ENCODE peak calls at places on chromosomes 6 and 20, in ten cellular contexts. S is ovary, Y is Peyer's patch, P is prostate gland, H is sigmoid colon, U is adrenal gland, K is heart left ventricle, R is IMR-90, F is HCT116, O is breast epithelium. J is an unnamed sample. For H3K27me3, the result is how much of the 10 kb centered on the place peaks cover.

GRCh38 chr6:153771577-153771976 is 267.5 kb upstream of the OPRM1 start:
- DNase-seq in S (no peak), Y (no peak), P (no peak), H (no peak), U (no peak), K (no peak), R (no peak), F (no peak), O (no peak), J (no peak)

GRCh38 chr6:12576389-12576788 is 140.2 kb upstream of the PHACTR1 start:
- DNase-seq in S (no peak), Y (no peak), P (no peak), H (no peak), U (no peak), K (no peak), R (peak), F (no peak), O (no peak), J (no peak)

GRCh38 chr6:114707081-114707480 is 364.3 kb upstream of the HS3ST5 start:
- DNase-seq in S (no peak), Y (no peak), P (no peak), H (no peak), U (no peak), K (no peak), R (no peak), F (no peak), O (no peak), J (no peak)

GRCh38 chr20:10357974-10358373 is 76.0 kb downstream of the MKKS start:
- DNase-seq in S (no peak), Y (no peak), P (no peak), H (no peak), U (no peak), K (no peak), R (peak), F (no peak), O (no peak), J (no peak)

GRCh38 chr6:47922391-47922790 is 140.6 kb downstream of the OPN5 start:
- DNase-seq in S (no peak), Y (no peak), P (no peak), H (no peak), U (no peak), K (no peak), R (no peak), F (no peak), O (no peak), J (no peak)

GRCh38 chr6:89768324-89768723 is 51.3 kb downstream of the MDN1 start:
- DNase-seq in S (no peak), Y (no peak), P (no peak), H (no peak), U (no peak), K (no peak), R (no peak), F (no peak), O (no peak), J (no peak)

GRCh38 chr6:121435444-121436069 is at the start of gene GJA1:
- DNase-seq in S (no peak), Y (no peak), P (peak), H (no peak), U (peak), K (peak), R (peak), F (no peak), O (no peak), J (peak)

GRCh38 chr20:1669304-1669703 is 11.7 kb upstream of the SIRPG start:
- DNase-seq in S (no peak), Y (no peak), P (no peak), H (no peak), U (no peak), K (peak), R (no peak), F (no peak), O (no peak), J (no peak)

GRCh38 chr20:47412073-47412472 is 55.6 kb upstream of the ZMYND8 start:
- DNase-seq in S (no peak), Y (peak), P (no peak), H (no peak), U (no peak), K (no peak), R (no peak), F (no peak), O (no peak), J (peak)

GRCh38 chr6:85678602-85679444 is 36.1 kb upstream of the SYNCRIP start:
- DNase-seq in S (peak), Y (peak), P (peak), H (peak), U (peak), K (peak), R (peak), F (peak), O (peak), J (peak)

GRCh38 chr20:19981091-19981490 is 36.1 kb upstream of the NAA20 start:
- DNase-seq in S (no peak), Y (no peak), P (no peak), H (no peak), U (peak), K (no peak), R (peak), F (peak), O (no peak), J (no peak)

GRCh38 chr20:56781108-56781739 is 152.1 kb downstream of the TFAP2C start:
- DNase-seq in S (no peak), Y (no peak), P (no peak), H (no peak), U (peak), K (no peak), R (no peak), F (no peak), O (no peak), J (no peak)

GRCh38 chr6:169556238-169556637 is 145.6 kb downstream of the WDR27 start:
- DNase-seq in S (no peak), Y (no peak), P (no peak), H (no peak), U (no peak), K (no peak), R (no peak), F (no peak), O (no peak), J (no peak)

GRCh38 chr20:25579081-25579770 is 6.1 kb downstream of the NINL start:
- DNase-seq in S (peak), Y (no peak), P (no peak), H (no peak), U (no peak), K (no peak), R (no peak), F (no peak), O (no peak), J (no peak)

GRCh38 chr6:52672422-52673025 is 1.6 kb downstream of the TMEM14A start:
- DNase-seq in S (no peak), Y (no peak), P (no peak), H (no peak), U (no peak), K (no peak), R (peak), F (peak), O (no peak), J (no peak)

GRCh38 chr6:71349976-71350615 is 61.5 kb downstream of the OGFRL1 start:
- DNase-seq in S (no peak), Y (no peak), P (no peak), H (peak), U (peak), K (peak), R (peak), F (no peak), O (no peak), J (no peak)

GRCh38 chr6:91822581-91822980 is 1235.7 kb upstream of the MAP3K7 start:
- DNase-seq in S (no peak), Y (no peak), P (no peak), H (no peak), U (no peak), K (no peak), R (no peak), F (no peak), O (no peak), J (no peak)

GRCh38 chr6:167735498-167736201 is 91.1 kb upstream of the AFDN start:
- DNase-seq in S (peak), Y (peak), P (no peak), H (peak), U (no peak), K (no peak), R (no peak), F (no peak), O (no peak), J (no peak)

GRCh38 chr6:2790588-2790987 is 25.4 kb downstream of the WRNIP1 start:
- DNase-seq in S (no peak), Y (no peak), P (no peak), H (no peak), U (peak), K (no peak), R (peak), F (no peak), O (no peak), J (no peak)

GRCh38 chr6:157312733-157313132 is 10.6 kb downstream of the TMEM242 start:
- DNase-seq in S (no peak), Y (no peak), P (no peak), H (no peak), U (no peak), K (no peak), R (peak), F (no peak), O (no peak), J (no peak)

GRCh38 chr6:45577836-45578504 is 200.2 kb upstream of the SUPT3H start:
- DNase-seq in S (no peak), Y (no peak), P (no peak), H (no peak), U (no peak), K (no peak), R (peak), F (no peak), O (no peak), J (no peak)

GRCh38 chr20:652611-653109 is 340 bp downstream of the SRXN1 start:
- DNase-seq in S (no peak), Y (no peak), P (no peak), H (peak), U (peak), K (peak), R (peak), F (no peak), O (no peak), J (peak)

GRCh38 chr6:138926579-138926978 is 61.5 kb downstream of the REPS1 start:
- DNase-seq in S (no peak), Y (no peak), P (no peak), H (no peak), U (no peak), K (no peak), R (no peak), F (no peak), O (no peak), J (no peak)

DNA sequence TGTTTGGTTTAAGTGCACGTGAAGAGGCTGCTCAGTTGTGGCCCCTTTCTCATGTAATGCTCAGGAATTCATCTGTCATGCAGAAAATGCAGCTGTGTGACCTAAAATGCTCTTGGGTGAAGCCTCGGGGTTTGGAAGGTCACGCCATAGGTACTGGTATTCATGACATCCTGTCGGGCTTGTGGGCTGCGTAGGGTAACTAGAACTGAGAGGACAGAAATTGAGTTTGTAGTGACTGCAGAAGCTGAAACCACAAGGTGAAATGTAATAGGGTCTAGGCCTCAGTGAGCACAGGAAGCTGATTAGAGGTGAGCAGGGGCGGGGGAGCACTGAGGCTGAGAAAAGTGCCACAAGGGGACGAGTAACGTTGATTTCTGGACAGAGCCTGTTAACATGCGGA is 128.8 kb downstream of the SOBP start:
- DNase-seq in S (no peak), Y (peak), P (no peak), H (no peak), U (no peak), K (no peak), R (no peak), F (no peak), O (no peak), J (peak)
- H3K27ac ChIP-seq in S (no peak), Y (peak), P (no peak), H (no peak), U (no peak), K (no peak), R (no peak), F (no peak), O (no peak), J (no peak)

DNA sequence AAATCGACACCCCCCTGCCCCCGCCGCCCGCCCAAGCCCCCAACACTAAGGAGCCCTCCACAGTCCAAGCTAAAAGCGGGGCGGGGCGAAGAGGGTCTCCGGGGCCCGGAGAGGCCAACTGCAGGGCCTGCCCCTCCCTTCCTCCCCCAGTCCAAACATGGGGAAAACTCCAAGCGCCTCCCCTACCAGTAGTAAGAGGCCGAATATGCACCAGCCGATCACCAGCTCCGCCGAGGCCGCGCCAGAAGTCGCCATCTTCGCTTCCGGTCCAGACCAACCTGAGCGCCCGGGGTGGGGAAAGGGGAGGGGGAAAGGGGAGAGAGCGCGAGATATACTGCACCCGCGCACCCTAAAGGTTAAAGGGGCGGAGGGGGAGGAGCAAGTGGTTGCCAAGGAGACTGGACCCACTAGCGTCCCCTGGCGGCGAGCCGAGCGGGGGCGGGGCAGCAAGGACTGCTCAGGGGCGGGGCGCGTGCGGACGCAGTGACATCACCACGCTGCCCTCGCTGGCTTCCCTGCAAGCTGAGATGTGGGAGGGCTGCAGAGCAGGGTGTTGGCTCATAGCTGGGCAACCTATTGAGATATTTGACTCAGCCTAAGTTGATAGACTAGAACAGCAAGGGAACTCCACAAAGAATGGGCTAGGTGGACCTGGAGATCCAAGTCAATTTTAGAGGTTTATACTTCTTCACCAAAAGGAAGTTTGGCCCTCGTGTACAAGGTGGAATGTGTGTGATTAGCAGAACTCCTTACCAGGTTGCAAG is at the start of gene LMBRD1:
- DNase-seq in S (peak), Y (peak), P (peak), H (peak), U (peak), K (peak), R (peak), F (peak), O (peak), J (peak)
- TF ChIP-seq POLR2A in S (peak), Y (peak), P (peak), H (no peak), U (peak), K (no peak), R (peak), F (peak), O (no peak), J (no peak)

DNA sequence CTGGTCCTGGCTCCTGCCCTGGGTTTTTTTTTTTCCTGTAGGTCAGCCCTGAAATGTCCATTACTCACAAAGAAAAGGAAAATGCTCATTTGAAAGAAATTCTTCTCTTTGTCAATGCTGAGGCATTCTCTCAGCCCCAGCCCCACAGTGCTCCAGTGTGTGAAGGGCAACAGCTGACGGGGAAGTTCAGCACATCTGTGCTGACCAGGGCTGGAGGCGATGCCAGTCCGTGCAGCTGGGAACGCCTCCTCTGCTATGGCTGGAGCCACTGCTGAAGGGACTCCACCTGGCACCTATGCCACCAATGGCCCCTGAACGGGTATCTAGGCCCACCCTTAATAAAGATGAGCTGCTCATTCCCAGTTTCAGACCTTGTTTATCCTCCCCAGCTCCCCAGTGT is 71.9 kb upstream of the SLCO4A1 start:
- DNase-seq in S (no peak), Y (no peak), P (no peak), H (no peak), U (no peak), K (no peak), R (no peak), F (no peak), O (no peak), J (no peak)
- H3K27me3 ChIP-seq in S (under half), Y (under half), P (under half), H (under half), U (under half), K (under half), R (under half), F (under half), O (half or more), J (under half)

GRCh38 chr20:38888059-38888831 is 38.0 kb upstream of the FAM83D start:
- DNase-seq in S (no peak), Y (no peak), P (no peak), H (no peak), U (no peak), K (no peak), R (no peak), F (no peak), O (no peak), J (no peak)
- H3K27ac ChIP-seq in S (no peak), Y (no peak), P (no peak), H (no peak), U (no peak), K (no peak), R (no peak), F (no peak), O (no peak), J (no peak)

GRCh38 chr20:35284267-35284991 is at the start of gene EIF6:
- DNase-seq in S (peak), Y (peak), P (peak), H (peak), U (peak), K (peak), R (peak), F (peak), O (peak), J (peak)
- TF ChIP-seq POLR2A in S (no peak), Y (peak), P (peak), H (no peak), U (no peak), K (no peak), R (peak), F (peak), O (no peak), J (peak)

GRCh38 chr20:8129211-8129986 is 2.7 kb upstream of the PLCB1 start:
- DNase-seq in S (no peak), Y (no peak), P (no peak), H (peak), U (no peak), K (no peak), R (peak), F (no peak), O (no peak), J (no peak)
- H3K27me3 ChIP-seq in S (under half), Y (under half), P (under half), H (under half), U (under half), K (under half), R (under half), F (under half), O (under half), J (under half)

DNA sequence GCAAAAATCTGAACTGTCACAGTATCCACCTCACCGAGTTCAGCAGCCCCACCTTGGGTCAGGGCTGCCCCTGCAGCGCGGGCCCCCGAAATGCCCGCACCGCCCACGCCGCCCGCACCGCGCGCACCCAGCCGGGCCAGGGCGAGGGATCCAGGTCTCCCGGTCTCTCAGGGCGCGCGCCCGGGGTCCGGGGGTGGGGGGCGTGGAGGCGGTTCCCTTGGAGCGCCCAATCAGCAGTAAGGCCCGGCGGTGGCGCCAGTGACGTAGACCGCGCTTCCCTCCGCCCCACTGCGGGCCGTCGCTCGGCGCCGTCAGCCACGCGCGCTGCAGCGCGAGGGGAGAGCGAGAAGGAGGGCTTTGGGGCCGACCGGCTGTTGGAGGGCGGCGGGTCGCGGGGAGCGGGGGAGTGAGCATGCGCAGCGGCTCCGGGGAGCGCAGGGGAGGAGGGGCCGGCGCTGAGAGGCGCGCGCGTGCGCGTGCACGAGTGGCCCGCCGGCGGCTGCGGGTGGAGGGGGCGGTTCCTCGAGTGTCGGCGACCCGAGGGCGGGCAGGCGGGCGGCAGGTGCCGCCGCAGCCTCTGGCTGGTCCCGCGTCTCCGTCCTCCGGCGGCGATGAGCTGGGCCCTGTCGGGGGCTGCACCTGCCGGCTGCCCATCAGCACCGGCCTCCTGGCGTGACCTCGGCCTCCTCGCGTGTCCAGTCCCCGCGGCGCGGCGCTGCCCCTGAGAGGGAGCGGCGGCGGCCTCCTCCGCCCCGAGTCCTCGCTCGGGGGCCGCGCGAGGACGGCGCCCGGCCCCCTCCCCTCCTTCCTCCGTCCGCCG is at the start of gene TMEM170B:
- DNase-seq in S (peak), Y (peak), P (peak), H (peak), U (peak), K (peak), R (peak), F (peak), O (peak), J (peak)
- H3K27ac ChIP-seq in S (peak), Y (peak), P (peak), H (peak), U (peak), K (peak), R (no peak), F (peak), O (peak), J (peak)

GRCh38 chr6:35731736-35732532 is 4.9 kb upstream of the ARMC12 start:
- DNase-seq in S (peak), Y (peak), P (peak), H (peak), U (peak), K (peak), R (peak), F (no peak), O (peak), J (peak)
- TF ChIP-seq POLR2A in S (peak), Y (peak), P (peak), H (no peak), U (peak), K (no peak), R (no peak), F (no peak), O (no peak), J (peak)

J was measured in transverse colon.